ENCODE peak calls at places on chromosomes 16 and 17, in four cellular contexts. One of them, this sample, is unnamed. For H3K4me1, the result is how much of the 10 kb centered on the place peaks cover.

GRCh38 chr17:32803544-32803943 is 73.4 kb downstream of the MYO1D start:
- DNase-seq in left ventricle myocardium inferior: no peak
- DNase-seq in Peyer's patch: no peak
- DNase-seq in A549: no peak
- DNase-seq in this sample: no peak

GRCh38 chr17:57138956-57139576 is 54.0 kb downstream of the AKAP1 start:
- DNase-seq in Peyer's patch: no peak
- DNase-seq in left ventricle myocardium inferior: no peak
- DNase-seq in A549: peak
- DNase-seq in this sample: no peak

GRCh38 chr17:31649302-31649701 is 209.7 kb downstream of the COPRS start:
- DNase-seq in left ventricle myocardium inferior: no peak
- DNase-seq in A549: no peak
- DNase-seq in Peyer's patch: no peak
- DNase-seq in this sample: no peak

GRCh38 chr16:20918486-20919239 is 18.1 kb downstream of the LYRM1 start:
- DNase-seq in left ventricle myocardium inferior: peak
- DNase-seq in Peyer's patch: no peak
- DNase-seq in A549: no peak
- DNase-seq in this sample: no peak

GRCh38 chr17:40605301-40605700 is 40.0 kb upstream of the CCR7 start:
- DNase-seq in left ventricle myocardium inferior: no peak
- DNase-seq in Peyer's patch: no peak
- DNase-seq in A549: no peak
- DNase-seq in this sample: no peak

GRCh38 chr16:68892214-68892613 is 48.9 kb downstream of the TANGO6 start:
- DNase-seq in left ventricle myocardium inferior: no peak
- DNase-seq in Peyer's patch: no peak
- DNase-seq in A549: no peak
- DNase-seq in this sample: no peak

GRCh38 chr17:72336026-72336803 is 215.4 kb downstream of the SOX9 start:
- DNase-seq in left ventricle myocardium inferior: no peak
- DNase-seq in Peyer's patch: no peak
- DNase-seq in A549: no peak
- DNase-seq in this sample: no peak

GRCh38 chr17:40648326-40648968 is 829 bp upstream of the SMARCE1 start:
- DNase-seq in A549: no peak
- DNase-seq in Peyer's patch: no peak
- DNase-seq in left ventricle myocardium inferior: peak
- DNase-seq in this sample: no peak

GRCh38 chr16:67883872-67884261 is 818 bp upstream of the NRN1L start:
- DNase-seq in Peyer's patch: peak
- DNase-seq in left ventricle myocardium inferior: peak
- DNase-seq in A549: peak
- DNase-seq in this sample: no peak

GRCh38 chr16:87542531-87543102 is 49.8 kb upstream of the ZCCHC14 start:
- DNase-seq in Peyer's patch: no peak
- DNase-seq in A549: no peak
- DNase-seq in left ventricle myocardium inferior: no peak
- DNase-seq in this sample: no peak

DNA sequence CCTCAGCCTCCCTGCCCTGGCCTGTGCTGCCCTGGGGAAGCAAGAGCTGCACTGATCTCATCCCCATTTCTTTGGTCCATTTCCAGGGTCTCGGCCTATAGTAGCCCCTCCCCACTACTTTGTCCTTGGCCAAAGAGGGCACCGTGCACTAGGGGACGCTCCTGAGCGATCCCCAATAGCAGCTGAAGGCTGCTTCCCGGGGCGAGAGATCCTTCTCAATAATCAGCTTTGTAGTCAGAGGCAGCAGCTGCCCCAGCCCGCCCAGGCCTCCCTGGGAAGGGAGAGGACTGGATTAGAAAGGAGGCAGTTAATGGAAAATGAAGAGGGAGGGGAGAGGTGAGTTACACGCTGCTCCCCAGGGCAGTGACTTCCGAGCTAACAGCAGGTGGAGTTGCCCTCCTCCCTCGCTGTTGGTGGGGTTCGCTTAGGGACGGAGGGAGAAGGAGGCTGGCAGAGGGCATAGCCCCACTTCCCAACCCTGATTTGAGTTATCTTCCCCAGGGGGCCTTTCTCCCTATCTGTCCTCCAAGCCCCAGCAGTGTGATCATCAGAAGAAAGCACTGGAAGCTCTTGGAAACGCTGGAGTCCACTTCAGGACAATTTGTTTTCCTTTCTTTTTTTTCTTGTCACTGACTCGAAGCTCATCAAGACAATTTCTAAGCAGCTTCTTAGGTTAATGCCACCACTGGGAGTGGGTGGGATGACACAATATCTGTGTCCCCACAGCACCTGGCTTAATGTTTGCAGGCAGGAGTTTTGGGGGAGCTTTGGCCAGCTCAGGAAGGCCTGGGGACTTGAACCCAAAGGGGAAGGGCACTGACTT is 2.6 kb downstream of the MXRA7 start:
- DNase-seq in left ventricle myocardium inferior: peak
- DNase-seq in A549: no peak
- DNase-seq in Peyer's patch: no peak
- DNase-seq in this sample: no peak
- H3K4me3 ChIP-seq in left ventricle myocardium inferior: peak
- H3K4me3 ChIP-seq in A549: no peak
- H3K4me3 ChIP-seq in Peyer's patch: no peak
- H3K4me3 ChIP-seq in this sample: no peak

DNA sequence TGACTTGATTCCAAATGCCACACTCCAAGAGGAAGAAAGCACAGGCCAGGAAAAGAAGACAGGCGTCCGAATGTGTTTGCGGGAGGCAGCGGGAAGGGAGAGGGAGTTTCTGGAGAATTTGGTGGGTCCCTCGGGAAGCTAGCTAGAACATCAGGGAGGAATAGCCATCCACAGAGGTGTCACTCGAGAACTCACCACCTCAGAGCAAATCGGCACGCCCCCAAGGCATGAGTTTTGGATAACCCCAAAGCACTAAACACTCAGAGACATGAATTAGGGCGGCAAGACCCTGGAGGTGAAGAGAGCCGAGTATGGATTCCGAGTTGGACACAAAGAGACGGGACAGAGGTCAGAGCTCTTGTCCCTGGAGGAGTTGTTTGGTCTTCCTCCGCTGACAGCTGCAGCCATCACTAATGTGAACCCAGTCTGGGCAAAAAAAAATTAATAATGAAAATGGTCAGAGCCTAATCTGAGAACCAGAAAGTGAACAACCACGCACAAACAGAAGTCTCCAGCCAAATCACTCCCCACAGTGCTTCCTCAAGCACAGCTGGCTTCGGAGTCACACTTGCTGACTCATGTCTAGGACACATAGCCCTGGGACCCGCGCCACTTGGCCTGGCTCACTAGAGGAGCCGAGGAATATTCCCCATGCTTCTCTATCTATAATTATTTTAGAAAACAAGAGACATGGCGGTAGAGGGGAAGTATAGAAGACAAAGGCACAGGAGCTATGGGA is 109.3 kb downstream of the ZFHX3 start:
- DNase-seq in left ventricle myocardium inferior: peak
- DNase-seq in Peyer's patch: peak
- DNase-seq in A549: peak
- DNase-seq in this sample: peak
- H3K4me1 ChIP-seq in left ventricle myocardium inferior: under half
- H3K4me1 ChIP-seq in Peyer's patch: under half
- H3K4me1 ChIP-seq in A549: under half
- H3K4me1 ChIP-seq in this sample: under half

GRCh38 chr17:82022981-82023446 is at the start of gene LRRC45:
- DNase-seq in Peyer's patch: peak
- DNase-seq in left ventricle myocardium inferior: peak
- DNase-seq in A549: peak
- DNase-seq in this sample: peak

GRCh38 chr17:82024859-82025258 is 1.8 kb downstream of the LRRC45 start:
- DNase-seq in Peyer's patch: no peak
- DNase-seq in left ventricle myocardium inferior: no peak
- DNase-seq in A549: no peak
- DNase-seq in this sample: no peak

GRCh38 chr17:82022310-82022980 is at the start of gene CENPX:
- DNase-seq in left ventricle myocardium inferior: no peak
- DNase-seq in A549: no peak
- DNase-seq in Peyer's patch: no peak
- DNase-seq in this sample: no peak

GRCh38 chr17:82021728-82022309 is 859 bp downstream of the CENPX start:
- DNase-seq in left ventricle myocardium inferior: no peak
- DNase-seq in Peyer's patch: no peak
- DNase-seq in A549: no peak
- DNase-seq in this sample: peak

DNA sequence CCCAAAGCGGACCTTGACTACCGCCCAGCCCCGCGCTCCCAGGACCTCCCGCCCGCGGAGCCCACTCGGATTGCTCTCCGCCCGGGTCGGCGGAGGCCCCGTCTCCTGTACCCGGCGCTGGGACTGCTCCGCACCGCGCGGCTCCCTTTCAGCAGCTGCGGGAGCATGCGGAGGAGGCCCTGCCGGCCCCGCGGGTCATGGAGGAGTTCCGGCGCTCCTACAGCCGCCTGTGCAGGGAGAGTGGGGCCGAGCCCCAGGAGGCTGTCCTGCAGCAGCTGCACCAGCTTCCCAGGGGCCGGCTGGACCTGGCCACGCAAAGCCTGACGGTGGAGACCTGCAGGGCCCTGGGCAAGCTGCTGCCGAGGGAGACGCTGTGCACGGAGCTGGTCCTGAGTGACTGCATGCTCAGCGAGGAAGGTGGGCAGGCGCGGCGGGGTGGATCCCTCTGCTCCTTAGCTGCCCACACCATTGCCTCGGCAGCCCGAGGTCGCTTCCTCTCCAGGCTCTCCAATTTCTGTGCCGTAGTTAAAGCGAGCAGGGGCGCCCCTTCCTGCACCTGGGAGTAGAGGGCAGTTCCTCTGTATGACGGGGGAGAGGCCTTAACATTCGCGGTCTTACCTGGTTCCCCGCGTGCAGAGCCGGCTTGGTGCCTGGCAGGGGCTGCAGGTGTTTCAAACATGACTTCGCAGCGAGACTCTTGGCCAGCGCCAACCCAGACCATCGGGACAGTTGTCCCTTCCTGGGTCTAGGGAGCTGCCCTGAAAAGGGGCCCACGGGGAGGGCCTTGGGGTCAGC is 539 bp downstream of the LRRC45 start:
- DNase-seq in left ventricle myocardium inferior: no peak
- DNase-seq in Peyer's patch: no peak
- DNase-seq in A549: no peak
- DNase-seq in this sample: no peak
- H3K4me3 ChIP-seq in left ventricle myocardium inferior: peak
- H3K4me3 ChIP-seq in Peyer's patch: peak
- H3K4me3 ChIP-seq in A549: peak
- H3K4me3 ChIP-seq in this sample: peak

GRCh38 chr17:44109312-44109630 is 14.2 kb downstream of the HDAC5 start:
- DNase-seq in A549: no peak
- DNase-seq in left ventricle myocardium inferior: no peak
- DNase-seq in Peyer's patch: no peak
- DNase-seq in this sample: no peak
- H3K4me1 ChIP-seq in A549: half or more
- H3K4me1 ChIP-seq in left ventricle myocardium inferior: half or more
- H3K4me1 ChIP-seq in Peyer's patch: under half
- H3K4me1 ChIP-seq in this sample: under half

GRCh38 chr16:980595-980854 is 1.0 kb upstream of the SOX8 start:
- DNase-seq in Peyer's patch: no peak
- DNase-seq in A549: no peak
- DNase-seq in left ventricle myocardium inferior: no peak
- DNase-seq in this sample: no peak

GRCh38 chr16:984106-984505 is 2.5 kb downstream of the SOX8 start:
- DNase-seq in A549: no peak
- DNase-seq in Peyer's patch: no peak
- DNase-seq in left ventricle myocardium inferior: no peak
- DNase-seq in this sample: no peak

GRCh38 chr16:981695-982151 is at the start of gene SOX8:
- DNase-seq in left ventricle myocardium inferior: no peak
- DNase-seq in Peyer's patch: no peak
- DNase-seq in A549: no peak
- DNase-seq in this sample: no peak

GRCh38 chr16:983044-984030 is 1.8 kb downstream of the SOX8 start:
- DNase-seq in Peyer's patch: no peak
- DNase-seq in A549: peak
- DNase-seq in left ventricle myocardium inferior: no peak
- DNase-seq in this sample: no peak

DNA sequence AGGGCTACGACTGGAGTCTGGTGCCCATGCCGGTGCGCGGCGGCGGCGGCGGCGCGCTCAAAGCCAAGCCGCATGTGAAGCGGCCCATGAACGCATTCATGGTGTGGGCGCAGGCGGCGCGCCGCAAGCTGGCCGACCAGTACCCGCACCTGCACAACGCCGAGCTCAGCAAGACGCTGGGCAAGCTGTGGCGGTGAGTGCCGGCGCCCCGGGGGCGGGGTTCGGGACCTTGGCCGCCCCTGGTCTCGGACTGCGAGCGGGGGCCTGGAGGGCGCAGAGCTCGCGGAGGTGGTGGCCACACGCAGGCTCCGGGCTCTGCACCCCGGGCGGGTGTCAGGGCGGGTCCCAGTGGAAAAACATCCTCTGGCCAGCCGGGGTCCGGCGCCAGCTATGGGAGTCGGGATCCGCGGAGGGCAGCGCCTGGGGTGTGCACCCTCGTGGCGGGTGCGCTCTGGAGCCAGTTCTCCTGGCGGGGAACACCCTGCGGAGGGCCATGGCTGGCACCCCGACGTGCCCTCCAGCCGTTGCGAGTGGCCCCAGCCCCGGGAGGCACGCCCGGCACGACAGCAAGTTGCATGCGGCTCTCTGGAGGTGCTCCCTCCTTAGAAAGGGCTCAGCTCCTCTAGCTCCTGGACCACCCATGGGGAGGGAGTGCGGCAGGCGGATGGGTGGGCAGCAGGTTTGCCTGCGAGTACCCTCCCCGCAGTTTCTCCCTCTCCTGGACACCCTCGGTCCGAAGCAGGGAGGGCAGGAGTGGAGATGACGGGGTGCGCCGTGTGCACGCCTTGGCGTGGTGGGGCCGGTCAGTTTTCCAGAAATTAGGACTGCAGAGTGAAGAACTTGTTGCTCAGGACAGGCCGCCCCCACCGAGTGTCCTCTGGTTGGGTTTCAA is 828 bp downstream of the SOX8 start:
- DNase-seq in A549: peak
- DNase-seq in left ventricle myocardium inferior: no peak
- DNase-seq in Peyer's patch: no peak
- DNase-seq in this sample: no peak
- H3K4me3 ChIP-seq in A549: peak
- H3K4me3 ChIP-seq in left ventricle myocardium inferior: peak
- H3K4me3 ChIP-seq in Peyer's patch: peak
- H3K4me3 ChIP-seq in this sample: no peak

DNA sequence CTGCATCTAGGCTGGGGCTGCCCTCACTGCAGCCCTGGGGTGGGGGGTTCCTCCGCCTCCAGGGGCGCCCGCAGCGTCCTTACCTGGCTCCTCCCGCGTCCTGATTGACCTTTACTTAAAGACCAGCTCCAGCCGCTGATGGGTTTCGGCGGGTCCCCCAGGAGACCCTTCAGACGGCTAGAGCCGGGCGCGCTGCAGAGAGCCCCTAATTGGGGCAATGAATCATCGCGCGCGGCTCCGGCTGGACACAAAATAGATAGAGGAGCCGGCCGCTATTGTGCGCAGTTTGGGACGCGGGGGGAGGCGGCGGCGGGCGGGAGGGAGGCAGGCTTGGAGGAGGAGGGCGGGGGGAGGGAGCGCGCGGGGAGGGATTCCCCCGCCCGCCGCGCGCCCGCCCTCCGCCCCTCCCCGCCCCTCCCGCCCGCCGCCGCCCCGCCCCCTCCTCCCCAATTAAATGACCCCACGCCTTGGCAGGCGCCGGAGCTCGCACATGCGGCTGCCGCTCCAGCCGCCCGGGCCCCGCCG is 56.5 kb upstream of the CIBAR2 start:
- DNase-seq in Peyer's patch: no peak
- DNase-seq in left ventricle myocardium inferior: peak
- DNase-seq in A549: no peak
- DNase-seq in this sample: peak
- H3K4me1 ChIP-seq in Peyer's patch: under half
- H3K4me1 ChIP-seq in left ventricle myocardium inferior: half or more
- H3K4me1 ChIP-seq in A549: under half
- H3K4me1 ChIP-seq in this sample: under half

This sample was measured in mucosa of descending colon.